ENCODE peak calls at places on chromosomes 16 and 17, in nine cellular contexts. J is RWPE1; M is T-cell; P is stimulated activated CD4-positive, alpha-beta T cell treated with anti-CD3 and anti-CD28 coated beads, Interleukin-4, amount 100 ng/mL, for 1 hour; S is glutamatergic neuron; V is pancreas; E is cardiac fibroblast; R is endothelial cell of umbilical vein; T is NB4. F is an unnamed sample.

GRCh38 chr16:12290165-12290564 is 313.6 kb downstream of the SNX29 start:
- DNase-seq in J (no peak), M (no peak), P (no peak), S (no peak), V (no peak), E (no peak), R (no peak), T (no peak), F (no peak)

GRCh38 chr16:8931864-8932263 is 31.8 kb downstream of the USP7 start:
- DNase-seq in J (peak; percentile 38), M (peak; percentile 57), P (peak; percentile 55), S (no peak), V (no peak), E (peak; percentile 66), R (peak; percentile 42), T (peak; percentile 67), F (peak; percentile 79)

GRCh38 chr17:69433093-69433492 is 18.6 kb downstream of the MAP2K6 start:
- DNase-seq in J (no peak), M (no peak), P (no peak), S (no peak), V (no peak), E (no peak), R (no peak), T (no peak), F (no peak)

GRCh38 chr17:31248986-31249385 is 48.1 kb downstream of the OMG start:
- DNase-seq in J (peak; percentile 28), M (no peak), P (no peak), S (no peak), V (no peak), E (peak; percentile 37), R (no peak), T (no peak), F (peak; percentile 49)

GRCh38 chr17:51120739-51121619 is at the start of gene SPAG9:
- DNase-seq in J (peak; percentile 97), M (peak; percentile 86), P (peak; percentile 89), S (peak; percentile 97), V (peak; percentile 95), E (peak; percentile 99), R (peak; percentile 97), T (peak; percentile 94), F (peak; percentile 99)

GRCh38 chr16:20056436-20056835 is 17.3 kb downstream of the GPR139 start:
- DNase-seq in J (no peak), M (no peak), P (no peak), S (no peak), V (no peak), E (no peak), R (no peak), T (no peak), F (no peak)

GRCh38 chr16:89410794-89411309 is 79.5 kb downstream of the ANKRD11 start:
- DNase-seq in J (peak; percentile 29), M (peak; percentile 23), P (no peak), S (peak; percentile 67), V (peak; percentile 81), E (peak; percentile 90), R (peak; percentile 97), T (no peak), F (peak; percentile 88)

GRCh38 chr16:84382396-84382795 is 14.1 kb downstream of the ATP2C2 start:
- DNase-seq in J (no peak), M (no peak), P (no peak), S (no peak), V (peak; percentile 29), E (no peak), R (no peak), T (no peak), F (no peak)

GRCh38 chr17:75634754-75635609 is 1.7 kb downstream of the SMIM5 start:
- DNase-seq in J (no peak), M (no peak), P (no peak), S (peak; percentile 26), V (peak; percentile 58), E (no peak), R (no peak), T (no peak), F (no peak)

GRCh38 chr17:48593840-48594411 is 347 bp upstream of the HOXB5 start:
- DNase-seq in J (no peak), M (peak; percentile 79), P (peak; percentile 85), S (peak; percentile 91), V (peak; percentile 91), E (peak; percentile 73), R (peak; percentile 86), T (peak; percentile 77), F (peak; percentile 95)

GRCh38 chr17:60627113-60627512 is 27.1 kb downstream of the PPM1D start:
- DNase-seq in J (no peak), M (no peak), P (no peak), S (no peak), V (no peak), E (no peak), R (no peak), T (no peak), F (no peak)

GRCh38 chr17:60253048-60253447 is 103.3 kb downstream of the CA4 start:
- DNase-seq in J (no peak), M (no peak), P (no peak), S (no peak), V (no peak), E (no peak), R (no peak), T (no peak), F (no peak)

GRCh38 chr17:17568772-17569195 is 22.7 kb downstream of the PEMT start:
- DNase-seq in J (peak; percentile 70), M (peak; percentile 54), P (peak; percentile 57), S (peak; percentile 85), V (peak; percentile 99), E (peak; percentile 49), R (peak; percentile 38), T (peak; percentile 72), F (peak; percentile 73)

GRCh38 chr16:30491744-30492308 is 19.3 kb downstream of the ITGAL start:
- DNase-seq in J (peak; percentile 61), M (no peak), P (no peak), S (no peak), V (no peak), E (peak; percentile 76), R (peak; percentile 74), T (peak; percentile 81), F (peak; percentile 52)

GRCh38 chr16:11256657-11257130 is 690 bp upstream of the SOCS1 start:
- DNase-seq in J (peak; percentile 27), M (no peak), P (peak; percentile 51), S (peak; percentile 80), V (peak; percentile 81), E (peak; percentile 54), R (no peak), T (no peak), F (peak; percentile 81)

GRCh38 chr17:49422714-49423113 is 8.0 kb upstream of the PHB1 start:
- DNase-seq in J (no peak), M (no peak), P (no peak), S (no peak), V (no peak), E (no peak), R (no peak), T (no peak), F (no peak)

GRCh38 chr16:4664538-4665418 is 28.6 kb upstream of the NUDT16L1 start:
- DNase-seq in J (peak; percentile 46), M (peak; percentile 65), P (peak; percentile 51), S (no peak), V (peak; percentile 60), E (no peak), R (no peak), T (peak; percentile 84), F (no peak)

GRCh38 chr16:46801428-46802049 is 29.4 kb downstream of the C16orf87 start:
- DNase-seq in J (peak; percentile 30), M (no peak), P (no peak), S (no peak), V (no peak), E (peak; percentile 51), R (peak; percentile 18), T (peak; percentile 13), F (peak; percentile 38)

GRCh38 chr16:22029632-22030031 is 21.7 kb downstream of the MOSMO start:
- DNase-seq in J (no peak), M (no peak), P (no peak), S (no peak), V (no peak), E (peak; percentile 13), R (no peak), T (no peak), F (no peak)

GRCh38 chr17:45815752-45816151 is 28.9 kb upstream of the SPPL2C start:
- DNase-seq in J (no peak), M (no peak), P (no peak), S (no peak), V (no peak), E (no peak), R (no peak), T (no peak), F (no peak)

GRCh38 chr17:67385122-67385988 is 8.3 kb downstream of the PITPNC1 start:
- DNase-seq in J (no peak), M (no peak), P (no peak), S (no peak), V (no peak), E (no peak), R (no peak), T (no peak), F (no peak)

GRCh38 chr16:77213542-77214108 is 14.4 kb downstream of the SYCE1L start:
- DNase-seq in J (peak; percentile 91), M (no peak), P (no peak), S (no peak), V (no peak), E (peak; percentile 83), R (peak; percentile 86), T (no peak), F (peak; percentile 84)

GRCh38 chr17:18891541-18891940 is 33.6 kb downstream of the PRPSAP2 start:
- DNase-seq in J (no peak), M (no peak), P (no peak), S (no peak), V (no peak), E (no peak), R (no peak), T (no peak), F (no peak)

GRCh38 chr17:40921026-40921425 is 16.4 kb downstream of the KRT23 start:
- DNase-seq in J (no peak), M (no peak), P (no peak), S (no peak), V (no peak), E (no peak), R (no peak), T (no peak), F (no peak)

GRCh38 chr16:89031715-89032659 is 55.0 kb upstream of the CBFA2T3 start:
- DNase-seq in J (no peak), M (peak; percentile 55), P (peak; percentile 44), S (no peak), V (peak; percentile 39), E (no peak), R (no peak), T (peak; percentile 99), F (no peak)

GRCh38 chr16:85085721-85086120 is 26.6 kb downstream of the CIBAR2 start:
- DNase-seq in J (no peak), M (no peak), P (no peak), S (peak; percentile 7), V (no peak), E (no peak), R (no peak), T (no peak), F (no peak)

GRCh38 chr16:85611455-85612190 is 1.5 kb upstream of the GSE1 start:
- DNase-seq in J (peak; percentile 81), M (peak; percentile 45), P (peak; percentile 50), S (peak; percentile 86), V (peak; percentile 95), E (peak; percentile 81), R (peak; percentile 35), T (peak; percentile 83), F (peak; percentile 93)

GRCh38 chr17:69227536-69227935 is 1.1 kb downstream of the ABCA10 start:
- DNase-seq in J (no peak), M (no peak), P (no peak), S (no peak), V (no peak), E (no peak), R (no peak), T (peak; percentile 20), F (no peak)

GRCh38 chr17:51121620-51122472 is 1.2 kb upstream of the SPAG9 start:
- DNase-seq in J (peak; percentile 94), M (peak; percentile 59), P (peak; percentile 88), S (peak; percentile 57), V (peak; percentile 83), E (peak; percentile 96), R (peak; percentile 93), T (peak; percentile 94), F (peak; percentile 92)

GRCh38 chr17:8585911-8586310 is 44.6 kb downstream of the MYH10 start:
- DNase-seq in J (no peak), M (no peak), P (no peak), S (no peak), V (no peak), E (no peak), R (no peak), T (no peak), F (no peak)

GRCh38 chr17:57242148-57242547 is 14.2 kb upstream of the MSI2 start:
- DNase-seq in J (no peak), M (no peak), P (no peak), S (peak; percentile 47), V (no peak), E (peak; percentile 8), R (no peak), T (no peak), F (no peak)

F was measured in astrocyte of the hippocampus.